ENCODE peak calls at places on chromosomes 3 and 15, in nine cellular contexts. E, D, K, O, J, W, I, G and A are unnamed samples. For H3K27me3, the result is how much of the 10 kb centered on the place peaks cover.

GRCh38 chr3:6260551-6261191 is 600.2 kb upstream of the GRM7 start:
- DNase-seq in W (no peak), O (no peak), J (no peak), D (no peak), G (no peak), I (no peak), K (no peak), E (no peak), A (no peak)

GRCh38 chr3:47421741-47422649 is 41.2 kb downstream of the PTPN23 start:
- DNase-seq in J (peak), I (no peak), W (no peak), E (no peak), O (no peak), D (no peak), K (peak), G (peak), A (peak)

GRCh38 chr3:9938966-9939365 is 5.3 kb downstream of the CRELD1 start:
- DNase-seq in D (no peak), O (no peak), K (no peak), G (no peak), J (no peak), E (no peak), I (no peak), W (no peak), A (no peak)

GRCh38 chr15:98943609-98944111 is 63.9 kb downstream of the PGPEP1L start:
- DNase-seq in I (peak), E (no peak), J (peak), D (no peak), O (no peak), K (peak), G (peak), W (no peak), A (no peak)

GRCh38 chr15:52486003-52486996 is 42.4 kb downstream of the MYO5A start:
- DNase-seq in K (no peak), I (no peak), G (peak), O (no peak), J (no peak), W (no peak), E (no peak), D (peak), A (no peak)

GRCh38 chr15:71080705-71081104 is 34.6 kb upstream of the THSD4 start:
- DNase-seq in W (peak), G (no peak), I (peak), E (no peak), K (no peak), J (no peak), O (no peak), D (no peak), A (peak)

GRCh38 chr3:114093001-114093350 is 36.4 kb downstream of the QTRT2 start:
- DNase-seq in W (no peak), O (no peak), E (no peak), K (no peak), D (no peak), I (no peak), G (no peak), J (no peak), A (no peak)

GRCh38 chr3:171977860-171978259 is 61.5 kb upstream of the FNDC3B start:
- DNase-seq in J (no peak), G (no peak), K (no peak), I (no peak), E (no peak), O (no peak), W (no peak), D (no peak), A (no peak)

GRCh38 chr3:72872183-72872582 is 15.7 kb upstream of the GXYLT2 start:
- DNase-seq in J (no peak), W (no peak), G (no peak), K (no peak), D (no peak), I (peak), O (no peak), E (no peak), A (no peak)

GRCh38 chr15:33656090-33656670 is 312.1 kb upstream of the CHRM5 start:
- DNase-seq in D (no peak), O (no peak), J (no peak), G (no peak), W (no peak), E (no peak), I (no peak), K (no peak), A (no peak)

GRCh38 chr3:67653425-67654098 is 850 bp downstream of the SUCLG2 start:
- DNase-seq in K (no peak), D (peak), W (no peak), J (no peak), I (peak), E (peak), O (no peak), G (no peak), A (peak)

GRCh38 chr3:39960515-39961403 is 151.3 kb downstream of the MYRIP start:
- DNase-seq in I (no peak), K (no peak), G (no peak), D (no peak), O (no peak), J (no peak), W (no peak), E (no peak), A (no peak)

GRCh38 chr3:70919091-70919490 is 606.7 kb upstream of the MDFIC2 start:
- DNase-seq in G (no peak), O (no peak), D (no peak), K (no peak), I (peak), W (no peak), E (no peak), J (no peak), A (no peak)

GRCh38 chr3:155149494-155149893 is 69.4 kb downstream of the MME start:
- DNase-seq in D (no peak), K (no peak), G (no peak), E (no peak), I (no peak), J (no peak), O (no peak), W (no peak), A (no peak)

GRCh38 chr15:73936588-73937312 is 10.5 kb downstream of the LOXL1 start:
- DNase-seq in D (no peak), G (no peak), I (no peak), O (no peak), J (no peak), K (no peak), W (no peak), E (no peak), A (no peak)

GRCh38 chr3:128572644-128573105 is 77.9 kb downstream of the RPN1 start:
- DNase-seq in O (peak), K (no peak), I (no peak), G (peak), W (no peak), D (peak), E (peak), J (no peak), A (no peak)

GRCh38 chr15:37102315-37103021 is 2.1 kb upstream of the MEIS2 start:
- DNase-seq in K (no peak), E (no peak), W (no peak), I (peak), G (peak), O (peak), J (no peak), D (peak), A (no peak)
- H3K27me3 ChIP-seq in K (under half), E (under half), W (under half), I (under half), G (under half), O (under half), J (under half), D (half or more), A (under half)

GRCh38 chr3:194070220-194070633 is 65.7 kb upstream of the HES1 start:
- DNase-seq in D (peak), G (no peak), K (no peak), W (no peak), I (no peak), E (peak), J (no peak), O (no peak), A (no peak)
- H3K27me3 ChIP-seq in D (under half), G (under half), K (under half), W (under half), I (under half), E (under half), J (under half), O (under half), A (under half)

GRCh38 chr15:51094606-51095569 is at the start of gene TNFAIP8L3:
- DNase-seq in O (peak), W (no peak), G (peak), K (peak), J (peak), D (peak), E (peak), I (no peak), A (no peak)
- H3K27me3 ChIP-seq in O (under half), W (half or more), G (under half), K (under half), J (under half), D (half or more), E (under half), I (half or more), A (under half)

GRCh38 chr3:147397911-147398809 is 8.2 kb downstream of the ZIC4 start:
- DNase-seq in D (peak), E (no peak), I (no peak), O (no peak), W (no peak), K (no peak), G (peak), J (no peak), A (no peak)
- H3K27me3 ChIP-seq in D (half or more), E (under half), I (half or more), O (under half), W (half or more), K (half or more), G (half or more), J (half or more), A (under half)

DNA sequence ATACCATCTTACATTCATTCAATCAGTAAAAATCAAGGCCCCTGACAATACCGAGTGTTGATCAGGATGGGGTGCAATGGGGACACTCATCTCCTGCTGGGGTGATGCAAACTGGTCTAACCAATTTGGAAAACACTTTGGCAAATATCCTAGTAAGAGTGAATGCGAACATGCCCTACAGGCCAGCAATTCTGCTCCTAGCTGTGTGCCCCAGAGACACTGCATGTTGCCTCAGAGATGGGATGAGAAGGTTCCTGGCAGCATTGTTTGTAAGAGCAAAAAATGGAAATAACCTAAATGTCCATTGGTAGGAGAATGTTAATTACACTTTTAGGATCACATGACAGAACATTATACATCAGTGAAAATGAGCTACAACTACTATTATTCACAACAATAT is 4.7 kb downstream of the LINGO1 start:
- DNase-seq in D (no peak), J (no peak), K (no peak), I (no peak), W (no peak), G (no peak), O (no peak), E (no peak), A (no peak)
- H3K27me3 ChIP-seq in D (under half), J (under half), K (under half), I (half or more), W (half or more), G (under half), O (half or more), E (under half), A (under half)

DNA sequence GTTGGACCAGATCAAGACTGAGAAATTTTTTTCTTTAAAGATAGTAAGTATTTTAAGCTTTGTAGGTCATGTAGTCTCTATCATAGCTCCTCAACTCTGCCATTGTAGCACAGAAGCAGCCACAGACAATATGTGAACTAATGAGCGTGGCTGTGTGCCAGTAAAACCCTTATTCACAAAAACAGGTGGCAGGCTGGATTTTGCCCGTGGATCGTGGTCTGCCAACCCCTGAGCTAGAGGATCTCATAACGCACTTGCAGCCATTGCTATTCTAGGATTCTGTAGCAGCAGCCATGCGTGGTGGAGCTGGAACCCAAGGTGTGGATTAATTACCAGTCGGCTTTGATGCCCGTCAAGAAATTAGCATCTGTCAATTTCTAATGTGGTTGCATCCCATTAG is 68.7 kb upstream of the PLXNA1 start:
- DNase-seq in D (no peak), W (no peak), G (no peak), E (no peak), O (no peak), J (no peak), I (no peak), K (no peak), A (no peak)
- H3K27me3 ChIP-seq in D (under half), W (under half), G (under half), E (under half), O (under half), J (under half), I (under half), K (under half), A (under half)

GRCh38 chr3:11950576-11950975 is 53.6 kb upstream of the SYN2 start:
- DNase-seq in E (no peak), G (no peak), D (no peak), J (no peak), O (no peak), K (no peak), I (no peak), W (no peak), A (peak)

GRCh38 chr3:11954312-11954934 is 49.8 kb upstream of the SYN2 start:
- DNase-seq in O (no peak), J (no peak), E (no peak), G (no peak), W (no peak), D (no peak), I (no peak), K (no peak), A (peak)

GRCh38 chr3:11953778-11954177 is 50.4 kb upstream of the SYN2 start:
- DNase-seq in K (no peak), D (no peak), J (no peak), I (no peak), O (no peak), W (no peak), G (no peak), E (no peak), A (no peak)

GRCh38 chr3:11956781-11957180 is 47.4 kb upstream of the SYN2 start:
- DNase-seq in J (no peak), O (no peak), D (no peak), E (no peak), W (no peak), I (no peak), G (no peak), K (no peak), A (no peak)

GRCh38 chr3:11953350-11953749 is 50.8 kb upstream of the SYN2 start:
- DNase-seq in W (no peak), K (no peak), G (no peak), E (no peak), I (no peak), J (no peak), O (no peak), D (no peak), A (no peak)
- H3K27me3 ChIP-seq in W (under half), K (under half), G (under half), E (under half), I (under half), J (under half), O (half or more), D (under half), A (under half)